ENCODE peak calls at places on chromosomes 16 and 17, in six cellular contexts. A is psoas muscle, M is cardiac fibroblast, D is A549, K is Peyer's patch, G is coronary artery. E is an unnamed sample.

GRCh38 chr16:87465306-87465705 is 27.5 kb downstream of the ZCCHC14 start:
- DNase-seq in A (peak), M (peak), D (no peak), K (peak), G (peak), E (peak)

GRCh38 chr17:45440161-45440859 is 7.6 kb upstream of the ARHGAP27 start:
- DNase-seq in A (no peak), M (no peak), D (no peak), K (no peak), G (no peak), E (peak)

GRCh38 chr17:64732336-64733006 is 70.4 kb upstream of the SMURF2 start:
- DNase-seq in A (peak), M (peak), D (peak), K (no peak), G (peak), E (peak)

GRCh38 chr16:15946257-15947044 is 3.0 kb upstream of the ABCC1 start:
- DNase-seq in A (no peak), M (peak), D (peak), K (no peak), G (no peak), E (peak)

GRCh38 chr17:50872710-50873424 is 6.7 kb upstream of the TOB1 start:
- DNase-seq in A (peak), M (peak), D (no peak), K (no peak), G (peak), E (peak)

GRCh38 chr16:1525871-1526607 is 7.4 kb upstream of the TMEM204 start:
- DNase-seq in A (no peak), M (no peak), D (no peak), K (no peak), G (no peak), E (no peak)

GRCh38 chr17:4788807-4789700 is at the start of gene GLTPD2:
- DNase-seq in A (no peak), M (peak), D (no peak), K (no peak), G (no peak), E (no peak)

GRCh38 chr16:54446639-54447038 is 160.1 kb upstream of the IRX3 start:
- DNase-seq in A (peak), M (peak), D (no peak), K (no peak), G (peak), E (peak)

GRCh38 chr16:14003119-14003570 is 68.0 kb upstream of the MRTFB start:
- DNase-seq in A (peak), M (peak), D (no peak), K (peak), G (peak), E (peak)

GRCh38 chr16:64416232-64417010 is 705.4 kb downstream of the CDH11 start:
- DNase-seq in A (no peak), M (peak), D (no peak), K (no peak), G (no peak), E (peak)

GRCh38 chr17:2197271-2197670 is 106.3 kb downstream of the SMG6 start:
- DNase-seq in A (no peak), M (no peak), D (no peak), K (no peak), G (no peak), E (no peak)

GRCh38 chr16:85083051-85083639 is 29.1 kb downstream of the CIBAR2 start:
- DNase-seq in A (no peak), M (no peak), D (no peak), K (no peak), G (no peak), E (no peak)

GRCh38 chr16:72963921-72964320 is 84.0 kb downstream of the ZFHX3 start:
- DNase-seq in A (no peak), M (peak), D (no peak), K (no peak), G (no peak), E (peak)

GRCh38 chr16:85483424-85483823 is 129.7 kb upstream of the GSE1 start:
- DNase-seq in A (no peak), M (no peak), D (no peak), K (no peak), G (no peak), E (no peak)

GRCh38 chr16:4667203-4667983 is 26.0 kb upstream of the NUDT16L1 start:
- DNase-seq in A (no peak), M (no peak), D (no peak), K (no peak), G (no peak), E (no peak)

GRCh38 chr16:85279874-85280545 is 167.7 kb upstream of the CIBAR2 start:
- DNase-seq in A (peak), M (no peak), D (no peak), K (no peak), G (no peak), E (no peak)

GRCh38 chr16:56011808-56012478 is 136.8 kb upstream of the CES5A start:
- DNase-seq in A (no peak), M (no peak), D (no peak), K (no peak), G (no peak), E (no peak)

GRCh38 chr16:62891-63290 is 9.3 kb downstream of the SNRNP25 start:
- DNase-seq in A (peak), M (no peak), D (no peak), K (no peak), G (no peak), E (no peak)

GRCh38 chr16:84851192-84852127 is 31.7 kb downstream of the CRISPLD2 start:
- DNase-seq in A (no peak), M (peak), D (peak), K (no peak), G (no peak), E (peak)

GRCh38 chr16:12231666-12232065 is 255.1 kb downstream of the SNX29 start:
- DNase-seq in A (no peak), M (peak), D (no peak), K (no peak), G (no peak), E (peak)

GRCh38 chr16:89040861-89041570 is 52.6 kb upstream of the ACSF3 start:
- DNase-seq in A (peak), M (no peak), D (no peak), K (no peak), G (no peak), E (no peak)

GRCh38 chr17:29342148-29342765 is 47.9 kb upstream of the TAOK1 start:
- DNase-seq in A (no peak), M (no peak), D (no peak), K (no peak), G (no peak), E (no peak)

DNA sequence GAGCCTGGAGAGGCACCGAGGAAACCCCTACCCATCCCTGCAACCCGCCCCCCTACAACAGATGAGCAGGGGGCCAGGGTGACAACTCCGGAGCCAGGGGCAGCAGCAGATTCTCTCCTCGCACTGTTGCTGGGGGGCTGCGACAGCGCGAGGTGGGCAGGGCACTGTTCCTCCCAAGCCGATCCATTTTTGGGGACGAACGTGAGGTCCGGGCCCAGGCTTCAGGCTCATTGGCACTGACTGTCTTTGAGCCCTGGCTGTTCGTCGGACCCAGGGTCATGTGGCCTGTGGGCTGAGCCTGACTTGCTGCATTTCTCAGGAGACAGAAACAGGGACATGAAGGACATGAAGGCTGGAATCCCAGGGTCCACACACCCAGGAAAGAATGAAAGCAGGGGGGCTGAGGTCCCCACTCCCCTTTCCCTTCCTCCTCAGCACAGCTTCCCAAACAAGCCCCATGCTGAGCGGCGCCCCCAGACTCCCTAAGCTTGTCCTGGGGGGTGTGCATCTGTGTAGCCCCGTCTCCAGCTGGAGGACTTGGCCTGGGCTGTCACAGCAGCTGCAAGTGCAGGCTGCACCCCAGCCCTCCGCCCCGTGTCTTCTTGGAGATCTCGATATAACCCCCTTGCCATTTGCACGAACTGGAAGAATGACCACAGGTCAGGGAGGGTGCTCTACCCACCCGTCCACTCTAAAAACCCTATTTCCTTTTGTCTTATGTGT is 18.7 kb downstream of the CEP295NL start:
- DNase-seq in A (no peak), M (no peak), D (no peak), K (no peak), G (no peak), E (peak)
- H3K4me3 ChIP-seq in A (peak), M (peak), D (peak), K (no peak), G (peak), E (peak)

GRCh38 chr16:49918257-49918656 is 62.3 kb upstream of the ZNF423 start:
- DNase-seq in A (no peak), M (no peak), D (no peak), K (no peak), G (no peak), E (no peak)
- TF ChIP-seq CTCF in A (no peak), M (no peak), D (no peak), K (no peak), G (no peak), E (no peak)

GRCh38 chr16:3519581-3519980 is 18.8 kb downstream of the CLUAP1 start:
- DNase-seq in A (no peak), M (peak), D (peak), K (no peak), G (no peak), E (no peak)

GRCh38 chr16:3520398-3520797 is 19.6 kb downstream of the CLUAP1 start:
- DNase-seq in A (no peak), M (no peak), D (no peak), K (no peak), G (no peak), E (peak)

GRCh38 chr16:3523281-3523680 is 22.5 kb downstream of the CLUAP1 start:
- DNase-seq in A (no peak), M (no peak), D (no peak), K (no peak), G (no peak), E (no peak)

GRCh38 chr16:3518983-3519343 is 18.2 kb downstream of the CLUAP1 start:
- DNase-seq in A (no peak), M (no peak), D (no peak), K (no peak), G (no peak), E (no peak)

DNA sequence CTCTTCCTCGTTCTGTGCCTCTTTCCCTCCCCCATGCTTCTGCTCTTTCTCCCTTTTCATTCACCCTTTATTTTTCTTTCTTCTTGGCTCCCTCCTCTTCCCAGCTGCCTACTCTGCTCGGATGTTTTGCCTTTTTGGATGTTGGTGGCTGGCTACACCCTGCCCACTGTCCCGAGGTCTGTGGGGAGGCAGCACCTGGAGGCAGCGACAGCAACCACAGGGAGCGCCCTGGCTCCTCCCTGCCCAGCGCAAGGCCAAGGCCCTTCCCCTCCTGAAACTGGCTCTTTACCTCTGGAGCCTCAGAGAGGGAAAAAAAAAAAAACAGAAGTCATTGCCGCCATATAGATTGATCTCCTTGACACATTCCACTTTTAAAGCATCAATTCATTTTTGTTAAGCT is 20.1 kb downstream of the CLUAP1 start:
- DNase-seq in A (no peak), M (no peak), D (no peak), K (no peak), G (no peak), E (no peak)
- H3K4me3 ChIP-seq in A (no peak), M (no peak), D (no peak), K (no peak), G (no peak), E (no peak)

DNA sequence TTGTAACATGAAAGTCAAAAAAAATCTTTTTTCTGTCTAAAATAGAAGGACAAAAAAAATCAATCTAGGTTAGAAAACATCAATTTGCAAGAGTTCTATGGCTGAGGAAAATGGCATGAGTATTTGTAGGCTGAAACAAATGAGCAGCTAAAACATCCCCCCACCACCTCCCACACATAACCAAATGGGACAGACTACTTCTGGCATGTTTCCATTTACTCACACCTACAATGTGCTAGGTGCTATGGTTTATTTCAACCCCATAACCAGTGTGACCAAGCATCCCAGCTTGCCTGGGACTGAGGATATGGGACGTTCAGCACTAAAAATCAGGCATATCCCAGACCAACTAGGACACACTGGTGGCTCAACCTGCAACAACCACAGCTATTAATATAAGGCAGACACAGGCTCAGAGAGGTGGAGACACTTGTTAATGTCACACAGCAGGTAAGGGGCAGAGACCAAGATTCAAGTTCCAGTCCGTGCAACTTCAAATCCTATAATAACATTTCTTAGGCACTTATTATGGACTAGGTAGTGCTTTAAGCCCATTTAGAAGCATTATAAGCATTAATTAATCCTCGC is 96.0 kb downstream of the XYLT1 start:
- DNase-seq in A (no peak), M (no peak), D (no peak), K (no peak), G (no peak), E (no peak)
- TF ChIP-seq CTCF in A (no peak), M (no peak), D (no peak), K (no peak), G (no peak), E (no peak)

GRCh38 chr16:3190949-3191353 is 2.9 kb downstream of the OR1F1 start:
- DNase-seq in A (no peak), M (no peak), D (no peak), K (no peak), G (no peak), E (no peak)
- H3K4me3 ChIP-seq in A (no peak), M (no peak), D (peak), K (no peak), G (no peak), E (peak)